ENCODE peak calls at places on chromosomes 2 and 18, in four cellular contexts. S is neuronal stem cell, N is dorsolateral prefrontal cortex, V is transverse colon. Z is an unnamed sample.
A peak's percentile ranks its signal among the peaks of the same experiment; 100 is the strongest.

GRCh38 chr2:241773511-241774418 is 2.9 kb upstream of the GAL3ST2 start:
- DNase-seq in S (no peak), N (no peak), V (peak; percentile 87), Z (peak; percentile 63)

GRCh38 chr2:240435955-240436625 is 627 bp downstream of the GPC1 start:
- DNase-seq in S (no peak), N (peak; percentile 65), V (no peak), Z (peak; percentile 89)

GRCh38 chr2:8608411-8608954 is 73.4 kb upstream of the ID2 start:
- DNase-seq in S (no peak), N (no peak), V (no peak), Z (no peak)

GRCh38 chr2:145874466-145874865 is 1354.5 kb upstream of the ZEB2 start:
- DNase-seq in S (no peak), N (no peak), V (no peak), Z (no peak)

GRCh38 chr2:22784586-22784985 is 600.4 kb upstream of the KLHL29 start:
- DNase-seq in S (no peak), N (no peak), V (no peak), Z (no peak)

GRCh38 chr2:229879551-229879950 is 42.3 kb downstream of the TRIP12 start:
- DNase-seq in S (no peak), N (no peak), V (no peak), Z (no peak)

GRCh38 chr18:8389391-8390340 is 219.6 kb upstream of the RAB12 start:
- DNase-seq in S (peak; percentile 75), N (peak; percentile 69), V (peak; percentile 69), Z (peak; percentile 86)

GRCh38 chr2:61970807-61971556 is 65.5 kb downstream of the COMMD1 start:
- DNase-seq in S (no peak), N (no peak), V (no peak), Z (no peak)

GRCh38 chr18:48962857-48963554 is 12.2 kb upstream of the SMAD7 start:
- DNase-seq in S (no peak), N (no peak), V (no peak), Z (no peak)

GRCh38 chr2:172588931-172589330 is 33.0 kb downstream of the PDK1 start:
- DNase-seq in S (no peak), N (no peak), V (no peak), Z (no peak)

GRCh38 chr2:110842048-110842447 is 109.7 kb downstream of the ACOXL start:
- DNase-seq in S (no peak), N (no peak), V (no peak), Z (no peak)

GRCh38 chr18:55401275-55401620 is 186.7 kb downstream of the TCF4 start:
- DNase-seq in S (no peak), N (no peak), V (no peak), Z (no peak)

GRCh38 chr2:230942920-230943896 is 18.2 kb upstream of the GPR55 start:
- DNase-seq in S (no peak), N (no peak), V (peak; percentile 38), Z (peak; percentile 54)

DNA sequence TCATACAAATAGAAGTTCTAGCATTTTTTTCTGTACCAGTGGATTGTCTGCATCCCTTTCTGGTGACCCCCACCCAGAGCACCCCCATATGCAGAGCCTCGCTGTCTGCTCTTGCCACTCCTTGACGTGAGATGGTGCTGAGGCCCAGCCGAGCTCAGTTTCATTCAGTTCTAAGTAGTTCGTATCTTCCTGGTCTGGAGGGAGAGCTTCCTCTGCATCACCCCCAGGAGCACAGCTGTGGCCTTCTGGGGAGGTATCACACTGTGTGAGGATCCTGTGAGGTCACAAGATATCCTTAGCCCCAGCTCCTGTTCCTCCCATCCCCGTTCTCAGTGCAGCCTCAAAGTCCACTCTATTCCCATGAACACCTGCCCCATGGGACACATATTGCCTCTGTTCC is 132.7 kb downstream of the PTGR3 start:
- DNase-seq in S (no peak), N (no peak), V (no peak), Z (no peak)
- H3K4me3 ChIP-seq in S (no peak overlapping the region), N (no peak overlapping the region), V (no peak overlapping the region), Z (no peak overlapping the region)

DNA sequence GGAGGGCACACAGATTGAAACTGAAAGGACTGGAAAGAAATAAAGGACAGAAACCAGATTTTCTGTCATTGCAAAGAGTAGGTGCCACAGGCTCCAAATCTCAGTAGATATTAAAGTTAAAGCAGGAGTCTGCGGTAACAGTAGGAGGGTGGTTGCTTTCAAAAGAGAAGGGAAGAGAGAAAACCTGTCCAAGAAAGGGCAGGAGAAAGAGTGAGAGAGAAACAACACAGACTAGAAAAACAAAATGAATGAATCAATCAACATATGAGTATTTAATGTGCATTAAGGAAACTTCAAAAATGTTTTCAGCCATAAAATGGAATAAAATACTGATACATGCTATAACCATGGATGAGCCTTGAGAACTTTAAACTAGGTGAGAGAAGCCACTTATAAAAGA is 143.1 kb upstream of the CTAGE1 start:
- DNase-seq in S (no peak), N (no peak), V (no peak), Z (no peak)
- H3K27me3 ChIP-seq in S (peaks cover 23% of the 10 kb centered on the region), N (peaks cover 47% of the 10 kb centered on the region), V (peaks cover 10% of the 10 kb centered on the region), Z (peaks cover 37% of the 10 kb centered on the region)

GRCh38 chr18:57428221-57429150 is 6.7 kb upstream of the ONECUT2 start:
- DNase-seq in S (peak; percentile 23), N (no peak), V (no peak), Z (peak; percentile 84)
- H3K4me3 ChIP-seq in S (no peak overlapping the region), N (peak overlapping the region; percentile 44), V (no peak overlapping the region), Z (peak overlapping the region; percentile 55)

GRCh38 chr2:176096243-176096985 is 3.2 kb upstream of the HOXD12 start:
- DNase-seq in S (no peak), N (no peak), V (no peak), Z (no peak)

GRCh38 chr2:176096986-176097819 is 2.4 kb upstream of the HOXD12 start:
- DNase-seq in S (no peak), N (peak; percentile 63), V (peak; percentile 72), Z (peak; percentile 95)

GRCh38 chr2:176094307-176094706 is 1.8 kb downstream of the HOXD13 start:
- DNase-seq in S (no peak), N (no peak), V (no peak), Z (no peak)

GRCh38 chr2:176093889-176094232 is 1.3 kb downstream of the HOXD13 start:
- DNase-seq in S (no peak), N (no peak), V (no peak), Z (no peak)

DNA sequence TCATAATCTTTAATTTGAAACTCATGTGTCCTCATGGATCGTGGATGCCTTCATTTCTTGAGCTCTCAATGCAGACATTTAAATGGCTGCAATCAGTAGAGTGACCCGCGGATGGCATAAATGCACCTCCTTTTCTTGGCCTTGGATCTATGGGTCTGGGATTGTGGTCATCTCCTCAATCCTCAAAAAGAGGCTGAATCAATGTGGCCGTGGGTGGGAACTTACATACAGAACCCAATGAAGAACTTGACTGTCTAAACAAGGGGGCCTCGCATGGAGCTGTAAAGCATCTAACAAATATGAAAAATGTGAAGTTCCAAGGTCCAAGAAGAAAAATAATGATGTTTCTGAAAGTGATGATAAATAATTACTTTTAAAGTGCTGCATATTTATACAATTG is 2.9 kb downstream of the HOXD13 start:
- DNase-seq in S (no peak), N (no peak), V (no peak), Z (no peak)
- H3K27me3 ChIP-seq in S (peaks cover 91% of the 10 kb centered on the region), N (peaks cover 98% of the 10 kb centered on the region), V (peaks cover 100% of the 10 kb centered on the region), Z (peaks cover 92% of the 10 kb centered on the region)

GRCh38 chr18:32975501-32975900 is 202.7 kb upstream of the KLHL14 start:
- DNase-seq in S (no peak), N (no peak), V (no peak), Z (no peak)

GRCh38 chr18:32980896-32981295 is 208.1 kb upstream of the KLHL14 start:
- DNase-seq in S (no peak), N (no peak), V (no peak), Z (no peak)

GRCh38 chr18:32974421-32975165 is 201.8 kb upstream of the KLHL14 start:
- DNase-seq in S (no peak), N (no peak), V (no peak), Z (no peak)

GRCh38 chr18:32975166-32975441 is 202.3 kb upstream of the KLHL14 start:
- DNase-seq in S (no peak), N (no peak), V (no peak), Z (no peak)
- H3K4me3 ChIP-seq in S (peak overlapping the region; percentile 24), N (no peak overlapping the region), V (no peak overlapping the region), Z (no peak overlapping the region)

GRCh38 chr2:120463527-120463926 is 117.6 kb downstream of the INHBB start:
- DNase-seq in S (no peak), N (no peak), V (no peak), Z (no peak)

GRCh38 chr2:120465989-120466703 is 120.2 kb downstream of the INHBB start:
- DNase-seq in S (peak; percentile 51), N (no peak), V (no peak), Z (peak; percentile 97)

GRCh38 chr2:120465012-120465700 is 119.2 kb downstream of the INHBB start:
- DNase-seq in S (no peak), N (no peak), V (no peak), Z (no peak)

GRCh38 chr2:120465701-120465988 is 119.7 kb downstream of the INHBB start:
- DNase-seq in S (no peak), N (no peak), V (no peak), Z (no peak)

DNA sequence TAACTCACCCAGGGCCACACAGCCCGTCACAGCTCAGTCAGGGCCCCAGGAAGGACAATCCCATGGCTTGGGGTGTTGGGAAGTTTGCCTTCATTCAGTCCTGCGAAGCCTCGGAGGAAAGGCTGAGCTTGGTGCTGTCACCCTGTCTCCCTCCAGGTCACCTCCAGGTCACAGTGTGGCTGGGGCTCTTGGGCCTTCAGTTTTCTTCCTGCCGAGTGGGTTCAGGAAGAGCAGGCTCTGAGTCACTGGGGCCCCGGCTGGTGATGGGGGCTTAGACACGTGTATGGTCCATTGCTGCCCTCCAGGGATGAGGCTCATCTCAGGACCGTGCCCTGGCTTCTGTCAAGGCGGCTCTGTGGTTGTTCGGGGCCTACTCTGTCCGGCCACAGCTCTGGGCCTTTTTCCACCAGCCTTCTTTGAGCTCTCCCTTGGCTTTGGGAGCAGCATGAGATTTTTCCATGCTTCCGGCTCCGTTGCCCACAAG is 118.6 kb downstream of the INHBB start:
- DNase-seq in S (no peak), N (no peak), V (no peak), Z (no peak)
- H3K27me3 ChIP-seq in S (peaks cover 65% of the 10 kb centered on the region), N (no peaks in the 10 kb centered on the region), V (peaks cover 5% of the 10 kb centered on the region), Z (peaks cover 76% of the 10 kb centered on the region)

DNA sequence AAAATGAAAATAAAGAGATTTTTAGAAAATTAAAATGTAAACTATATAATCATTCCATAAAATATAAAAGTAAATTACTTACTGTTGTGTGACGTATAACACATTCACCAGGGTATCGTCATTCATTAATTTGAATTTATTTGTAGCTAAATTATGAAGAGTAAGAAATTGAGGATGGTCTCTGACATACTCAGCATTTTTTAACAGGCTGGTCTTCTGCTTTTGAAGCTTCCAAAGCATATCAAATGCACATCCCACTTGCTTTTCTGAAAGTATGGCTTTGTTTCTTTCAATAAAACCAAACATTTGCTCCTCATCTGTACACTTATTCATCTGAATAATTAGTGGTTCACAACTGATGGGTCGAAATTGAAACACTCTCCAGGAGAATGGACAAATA is 2.1 kb downstream of the FASTKD1 start:
- DNase-seq in S (no peak), N (no peak), V (no peak), Z (no peak)
- H3K4me3 ChIP-seq in S (no peak overlapping the region), N (peak overlapping the region; percentile 76), V (no peak overlapping the region), Z (no peak overlapping the region)

Z was measured in H7.